ENCODE peak calls at places on chromosomes 16 and 17, in five cellular contexts. E is Peyer's patch, Y is dorsolateral prefrontal cortex, X is body of pancreas, C is stomach. I is an unnamed sample.

GRCh38 chr16:27314161-27314723 is 468 bp downstream of the IL4R start:
- DNase-seq in Y (no peak), X (peak), C (peak), E (peak), I (peak)

GRCh38 chr16:58307583-58308312 is 12.9 kb upstream of the PRSS54 start:
- DNase-seq in C (no peak), E (no peak), X (no peak), Y (no peak), I (no peak)

GRCh38 chr16:65772134-65772732 is 594.3 kb upstream of the CDH5 start:
- DNase-seq in E (no peak), Y (peak), C (no peak), X (no peak), I (no peak)

GRCh38 chr17:44084131-44084538 is 13.6 kb downstream of the G6PC3 start:
- DNase-seq in E (no peak), C (no peak), X (no peak), Y (no peak), I (no peak)

GRCh38 chr16:89185062-89185751 is 13.7 kb downstream of the CDH15 start:
- DNase-seq in X (no peak), C (no peak), E (no peak), Y (no peak), I (no peak)

GRCh38 chr17:60141111-60142018 is 8.4 kb upstream of the CA4 start:
- DNase-seq in X (peak), Y (no peak), E (no peak), C (peak), I (no peak)

GRCh38 chr17:11618861-11619566 is 20.7 kb downstream of the DNAH9 start:
- DNase-seq in C (peak), X (peak), Y (no peak), E (peak), I (no peak)

GRCh38 chr17:48025904-48026502 is 11.6 kb downstream of the COPZ2 start:
- DNase-seq in C (no peak), X (no peak), Y (no peak), E (no peak), I (peak)

GRCh38 chr17:72135546-72136325 is 14.9 kb downstream of the SOX9 start:
- DNase-seq in Y (no peak), C (no peak), X (no peak), E (no peak), I (no peak)

GRCh38 chr17:7560172-7561027 is 1.3 kb upstream of the SENP3 start:
- DNase-seq in C (peak), Y (no peak), E (peak), X (peak), I (peak)

GRCh38 chr17:52388941-52389340 is 230.4 kb upstream of the CA10 start:
- DNase-seq in C (no peak), Y (no peak), E (no peak), X (no peak), I (no peak)

GRCh38 chr16:4344659-4345438 is 6.3 kb downstream of the PAM16 start:
- DNase-seq in C (peak), E (no peak), X (peak), Y (peak), I (no peak)

GRCh38 chr16:4341250-4341649 is 9.9 kb downstream of the PAM16 start:
- DNase-seq in C (no peak), Y (no peak), X (no peak), E (no peak), I (no peak)

GRCh38 chr16:4345439-4346204 is 5.5 kb downstream of the PAM16 start:
- DNase-seq in X (peak), E (no peak), C (no peak), Y (no peak), I (no peak)

GRCh38 chr16:4340443-4340842 is 10.7 kb downstream of the PAM16 start:
- DNase-seq in X (no peak), C (no peak), Y (no peak), E (no peak), I (no peak)

GRCh38 chr16:4342866-4343744 is 8.0 kb downstream of the PAM16 start:
- DNase-seq in X (no peak), E (no peak), Y (no peak), C (no peak), I (no peak)
- TF ChIP-seq CTCF in X (no peak), E (no peak), Y (no peak), C (no peak), I (no peak)

DNA sequence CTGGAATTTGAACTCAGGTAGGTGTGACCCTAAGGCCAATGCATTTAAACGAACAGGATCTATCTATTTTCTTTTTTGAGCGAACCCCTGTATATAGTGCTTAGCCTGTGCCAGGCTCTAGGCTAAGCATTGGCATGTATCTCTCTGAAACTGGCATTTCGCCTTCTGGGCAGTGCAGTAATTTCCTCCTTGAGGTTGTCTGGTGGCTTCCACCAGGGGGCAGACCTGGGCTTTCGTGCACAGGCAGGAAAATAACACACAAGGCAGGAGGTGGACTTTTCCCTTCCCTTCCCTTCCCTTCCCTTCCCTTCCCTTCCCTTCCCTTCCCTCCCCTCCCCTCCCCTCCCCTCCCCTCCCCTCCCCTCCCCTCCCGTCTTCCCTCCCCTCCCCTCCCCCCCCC is 34.4 kb upstream of the PRKCB start:
- DNase-seq in C (peak), E (peak), Y (peak), X (peak), I (peak)
- H3K27ac ChIP-seq in C (no peak), E (no peak), Y (no peak), X (no peak), I (no peak)

GRCh38 chr17:57486416-57486815 is 230.1 kb downstream of the MSI2 start:
- DNase-seq in E (no peak), Y (no peak), X (no peak), C (no peak), I (no peak)
- TF ChIP-seq CTCF in E (no peak), Y (no peak), X (no peak), C (no peak), I (no peak)

GRCh38 chr16:4517812-4518211 is 20.8 kb downstream of the CDIP1 start:
- DNase-seq in X (peak), Y (no peak), C (no peak), E (no peak), I (no peak)

GRCh38 chr16:4519274-4520058 is 19.1 kb downstream of the CDIP1 start:
- DNase-seq in Y (no peak), C (no peak), X (no peak), E (no peak), I (no peak)

GRCh38 chr16:4515611-4516233 is 22.9 kb downstream of the CDIP1 start:
- DNase-seq in X (no peak), E (no peak), Y (no peak), C (no peak), I (no peak)

GRCh38 chr16:4520913-4521312 is 17.7 kb downstream of the CDIP1 start:
- DNase-seq in X (no peak), E (no peak), Y (no peak), C (no peak), I (no peak)

DNA sequence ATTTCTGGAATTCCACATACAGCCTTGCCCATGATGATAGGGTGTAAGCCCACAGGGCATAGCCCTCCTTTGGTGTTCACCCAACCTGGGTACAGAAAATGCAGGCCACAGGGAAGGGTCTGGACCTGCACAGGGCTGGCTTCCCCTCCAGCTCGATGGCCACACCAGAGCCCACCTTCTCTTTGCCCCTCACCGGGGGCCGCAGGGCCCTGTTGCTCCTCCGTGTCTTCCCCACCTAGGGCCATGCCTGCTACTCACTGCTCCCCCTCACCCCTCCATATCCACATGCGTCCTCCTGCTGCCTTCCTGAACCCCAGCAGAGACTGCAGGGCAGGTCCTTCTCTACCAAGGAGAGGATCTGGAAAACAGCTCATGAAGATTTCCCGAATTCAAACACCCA is 20.3 kb downstream of the CDIP1 start:
- DNase-seq in C (no peak), X (no peak), E (no peak), Y (no peak), I (no peak)
- H3K27ac ChIP-seq in C (no peak), X (no peak), E (no peak), Y (no peak), I (no peak)

GRCh38 chr17:32596666-32597065 is 109.9 kb downstream of the CDK5R1 start:
- DNase-seq in X (no peak), E (no peak), Y (no peak), C (no peak), I (no peak)

GRCh38 chr17:32590974-32591373 is 104.2 kb downstream of the CDK5R1 start:
- DNase-seq in E (no peak), C (no peak), X (no peak), Y (no peak), I (no peak)

GRCh38 chr17:32596206-32596605 is 109.4 kb downstream of the CDK5R1 start:
- DNase-seq in C (no peak), E (no peak), Y (no peak), X (no peak), I (no peak)

GRCh38 chr17:32591428-32591827 is 104.6 kb downstream of the CDK5R1 start:
- DNase-seq in Y (no peak), X (no peak), E (no peak), C (no peak), I (no peak)

GRCh38 chr17:32593003-32593402 is 106.2 kb downstream of the CDK5R1 start:
- DNase-seq in C (no peak), E (no peak), X (no peak), Y (no peak), I (no peak)
- TF ChIP-seq CTCF in C (no peak), E (no peak), X (no peak), Y (no peak), I (no peak)

DNA sequence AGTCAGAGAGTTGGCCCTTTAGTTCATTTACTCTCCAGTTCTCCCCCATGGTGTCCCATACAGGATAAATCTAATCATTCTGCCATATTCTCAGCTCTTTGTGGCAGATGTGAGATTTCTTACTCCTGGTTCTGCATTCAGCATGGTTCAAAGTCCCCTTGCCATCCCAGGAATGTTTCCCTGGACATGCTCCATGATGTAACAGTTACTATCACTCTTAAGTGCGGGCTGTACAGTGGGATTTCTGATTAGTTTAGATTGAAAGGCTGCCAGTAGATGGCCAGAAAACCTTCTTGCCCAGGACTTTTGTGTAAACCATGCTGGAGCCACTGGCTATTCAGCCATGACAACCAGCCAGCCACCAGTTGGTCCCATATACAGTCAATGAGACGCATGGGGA is 10.4 kb downstream of the KRT37 start:
- DNase-seq in C (no peak), E (no peak), X (no peak), Y (no peak), I (no peak)
- H3K27ac ChIP-seq in C (no peak), E (no peak), X (no peak), Y (no peak), I (no peak)

DNA sequence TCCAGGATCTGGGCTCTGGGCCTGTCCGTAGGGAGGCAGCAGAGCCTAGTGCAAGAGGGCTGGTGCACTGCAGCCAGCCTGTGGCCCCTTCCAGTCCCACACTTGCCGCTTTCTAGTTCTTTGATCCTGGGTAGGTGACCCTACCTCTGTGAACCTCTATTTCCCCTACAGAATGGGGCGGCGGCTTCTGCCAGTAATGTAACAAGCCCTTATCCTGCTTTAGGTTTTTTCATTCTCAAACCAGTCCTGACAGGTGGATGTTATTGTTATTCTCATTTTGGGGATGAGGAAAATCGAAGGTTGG is 744 bp downstream of the E4F1 start:
- DNase-seq in C (no peak), E (no peak), X (no peak), Y (no peak), I (no peak)
- TF ChIP-seq CTCF in C (no peak), E (peak), X (peak), Y (no peak), I (no peak)